ENCODE peak calls at places on chromosomes 11 and 22, in eight cellular contexts. D, W, V, J, X, G, B and H are unnamed samples.

GRCh38 chr11:27754035-27755017 is 54.1 kb upstream of the BDNF start:
- DNase-seq in X (no peak), W (peak), D (no peak), B (peak), V (no peak), G (no peak), J (no peak), H (no peak)

GRCh38 chr22:31829505-31829904 is 75.7 kb downstream of the DEPDC5 start:
- DNase-seq in B (peak), W (peak), J (no peak), D (no peak), V (peak), X (no peak), G (no peak), H (peak)

GRCh38 chr11:109196016-109196415 is 226.0 kb upstream of the C11orf87 start:
- DNase-seq in X (no peak), B (peak), G (no peak), J (no peak), W (no peak), D (no peak), V (no peak), H (no peak)

GRCh38 chr22:37911273-37911672 is 5.2 kb downstream of the MICALL1 start:
- DNase-seq in W (no peak), X (no peak), J (no peak), B (no peak), D (no peak), G (no peak), V (no peak), H (no peak)

GRCh38 chr11:223026-223789 is 12.9 kb downstream of the SIRT3 start:
- DNase-seq in D (no peak), X (no peak), G (peak), V (no peak), W (no peak), J (no peak), B (no peak), H (no peak)

GRCh38 chr22:23467721-23468294 is 112.3 kb downstream of the IGLL1 start:
- DNase-seq in W (no peak), G (no peak), J (no peak), X (no peak), D (no peak), V (no peak), B (no peak), H (no peak)

GRCh38 chr11:69918938-69919650 is 99.9 kb upstream of the FGF3 start:
- DNase-seq in X (peak), J (peak), D (peak), G (peak), V (peak), B (peak), W (no peak), H (peak)

GRCh38 chr11:70122490-70123198 is 44.5 kb downstream of the ANO1 start:
- DNase-seq in G (no peak), W (no peak), B (no peak), D (no peak), X (no peak), V (no peak), J (no peak), H (no peak)

GRCh38 chr11:106399075-106399500 is 321.6 kb downstream of the AASDHPPT start:
- DNase-seq in G (peak), B (peak), D (no peak), V (peak), W (peak), J (no peak), X (no peak), H (no peak)

GRCh38 chr22:40400173-40400572 is 29.8 kb downstream of the SGSM3 start:
- DNase-seq in D (no peak), V (no peak), J (no peak), W (no peak), G (no peak), X (peak), B (no peak), H (no peak)

GRCh38 chr11:33687733-33688479 is 12.7 kb downstream of the C11orf91 start:
- DNase-seq in D (no peak), J (peak), X (no peak), B (peak), G (no peak), V (peak), W (no peak), H (peak)

GRCh38 chr11:75365711-75366181 is 14.3 kb upstream of the ARRB1 start:
- DNase-seq in W (no peak), V (no peak), B (peak), X (no peak), J (no peak), D (no peak), G (no peak), H (no peak)

GRCh38 chr11:61297341-61297740 is 2.2 kb upstream of the VWCE start:
- DNase-seq in W (no peak), V (no peak), D (no peak), B (peak), X (peak), J (no peak), G (no peak), H (no peak)

GRCh38 chr11:101840720-101841119 is 74.1 kb upstream of the CEP126 start:
- DNase-seq in V (no peak), J (no peak), B (no peak), X (no peak), G (no peak), D (no peak), W (no peak), H (no peak)

GRCh38 chr22:46003271-46004091 is 26.5 kb upstream of the WNT7B start:
- DNase-seq in V (no peak), G (peak), B (no peak), J (no peak), D (no peak), X (peak), W (no peak), H (no peak)

GRCh38 chr11:11416502-11416901 is 63.5 kb upstream of the CSNK2A3 start:
- DNase-seq in B (peak), W (no peak), V (no peak), G (no peak), J (no peak), X (no peak), D (no peak), H (no peak)

GRCh38 chr11:46666516-46666915 is 33.9 kb downstream of the ARHGAP1 start:
- DNase-seq in W (no peak), D (no peak), B (no peak), G (peak), X (no peak), J (no peak), V (no peak), H (no peak)

GRCh38 chr11:112392860-112393259 is 132.2 kb upstream of the PLET1 start:
- DNase-seq in D (no peak), V (no peak), B (no peak), W (no peak), G (no peak), J (no peak), X (no peak), H (no peak)

GRCh38 chr11:126943319-126943718 is 57.3 kb downstream of the KIRREL3 start:
- DNase-seq in X (no peak), V (no peak), J (no peak), B (no peak), G (no peak), W (no peak), D (no peak), H (no peak)

GRCh38 chr11:76392889-76393288 is 11.8 kb downstream of the GVQW3 start:
- DNase-seq in W (no peak), B (no peak), G (no peak), X (no peak), D (no peak), J (no peak), V (no peak), H (no peak)

GRCh38 chr11:92226331-92227232 is 2.0 kb downstream of the FAT3 start:
- DNase-seq in W (no peak), D (no peak), X (no peak), G (peak), J (peak), V (peak), B (peak), H (peak)

GRCh38 chr11:65641233-65642013 is 3.5 kb downstream of the SIPA1 start:
- DNase-seq in B (no peak), J (no peak), W (no peak), D (no peak), V (no peak), X (peak), G (no peak), H (no peak)
- TF ChIP-seq CTCF in B (no peak), J (no peak), W (no peak), D (no peak), V (no peak), X (no peak), G (no peak), H (no peak)

DNA sequence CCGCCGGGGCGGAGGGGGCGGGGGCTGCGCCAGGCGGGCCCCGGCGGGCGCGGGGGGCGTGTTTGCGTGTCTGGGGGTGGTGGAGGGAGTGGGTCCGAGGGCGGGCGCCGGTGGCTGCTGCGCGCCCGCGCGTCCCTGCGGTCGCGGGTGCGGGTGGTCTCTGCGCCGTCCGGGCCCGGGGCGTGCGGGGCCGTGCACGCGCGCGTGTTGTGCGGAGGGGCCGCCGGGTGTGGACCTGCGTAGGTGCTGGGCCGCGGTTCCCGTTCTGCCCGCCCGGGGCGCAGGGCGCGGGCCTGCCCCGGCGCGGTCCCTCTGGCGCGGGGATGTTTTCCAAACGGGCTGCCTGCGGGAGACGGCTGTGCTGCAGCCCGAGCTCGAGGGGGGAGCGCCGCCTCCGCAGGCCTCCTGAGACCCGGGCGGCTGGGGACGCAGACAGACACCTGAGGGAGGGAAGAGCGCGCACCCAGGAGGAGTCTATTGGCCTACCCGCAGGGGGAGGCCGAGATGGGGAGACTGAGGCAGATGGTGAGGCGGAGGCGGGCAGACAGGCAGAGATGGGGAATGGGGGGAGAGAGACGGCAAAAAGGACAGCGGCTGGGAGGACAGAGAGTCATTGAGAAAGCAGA is 442 bp downstream of the PELI3 start:
- DNase-seq in J (no peak), X (no peak), W (no peak), V (peak), D (peak), B (peak), G (no peak), H (peak)
- TF ChIP-seq CTCF in J (peak), X (peak), W (peak), V (peak), D (no peak), B (peak), G (peak), H (peak)

GRCh38 chr11:43576834-43577521 is 103.6 kb upstream of the HSD17B12 start:
- DNase-seq in X (no peak), B (peak), V (peak), W (no peak), J (peak), G (no peak), D (no peak), H (peak)
- TF ChIP-seq CTCF in X (no peak), B (peak), V (peak), W (peak), J (peak), G (peak), D (no peak), H (no peak)

DNA sequence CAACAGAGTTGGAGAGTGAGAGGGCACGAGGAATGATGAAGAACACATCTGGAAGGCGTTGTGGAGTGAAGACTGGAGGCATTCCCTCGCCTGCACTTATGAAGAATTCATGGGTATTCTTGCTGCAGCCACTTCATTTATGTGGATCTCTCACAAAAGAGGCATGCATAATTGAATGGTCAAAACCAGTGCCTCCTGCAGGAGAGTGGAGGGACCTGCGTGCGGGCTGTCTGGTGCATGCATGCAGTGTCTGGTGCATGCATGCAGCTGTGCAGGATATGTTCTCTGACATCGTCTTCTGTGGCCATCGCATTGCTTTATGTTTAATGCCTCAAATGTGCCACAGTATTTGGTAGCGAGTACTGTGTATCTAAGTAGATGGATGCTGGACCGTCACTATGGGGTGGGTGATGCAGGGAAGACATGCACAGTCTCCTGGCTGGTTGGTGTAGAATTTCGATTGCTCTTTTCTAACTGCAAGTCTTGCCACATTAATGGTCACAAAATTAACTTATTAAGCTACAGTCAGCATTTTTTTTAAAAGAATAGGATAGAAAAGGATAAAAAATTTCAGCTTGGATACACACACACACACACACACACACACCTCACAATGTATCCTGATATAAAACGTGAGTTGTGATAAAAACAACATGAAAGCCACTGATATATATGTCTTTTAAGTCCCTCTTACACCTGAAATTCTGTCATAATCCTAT is 20.9 kb upstream of the NTM start:
- DNase-seq in B (no peak), X (no peak), J (no peak), D (no peak), W (no peak), V (no peak), G (no peak), H (no peak)
- TF ChIP-seq CTCF in B (no peak), X (no peak), J (no peak), D (no peak), W (no peak), V (no peak), G (no peak), H (no peak)

GRCh38 chr11:130549393-130549999 is 101.1 kb downstream of the ADAMTS15 start:
- DNase-seq in V (no peak), W (no peak), D (no peak), G (no peak), B (no peak), X (no peak), J (no peak), H (no peak)
- TF ChIP-seq CTCF in V (no peak), W (no peak), D (no peak), G (no peak), B (no peak), X (no peak), J (no peak), H (no peak)

GRCh38 chr11:65391007-65391406 is 4.6 kb downstream of the FRMD8 start:
- DNase-seq in B (peak), G (no peak), W (no peak), V (no peak), X (no peak), D (no peak), J (peak), H (no peak)
- TF ChIP-seq CTCF in B (peak), G (no peak), W (peak), V (no peak), X (no peak), D (no peak), J (no peak), H (no peak)

DNA sequence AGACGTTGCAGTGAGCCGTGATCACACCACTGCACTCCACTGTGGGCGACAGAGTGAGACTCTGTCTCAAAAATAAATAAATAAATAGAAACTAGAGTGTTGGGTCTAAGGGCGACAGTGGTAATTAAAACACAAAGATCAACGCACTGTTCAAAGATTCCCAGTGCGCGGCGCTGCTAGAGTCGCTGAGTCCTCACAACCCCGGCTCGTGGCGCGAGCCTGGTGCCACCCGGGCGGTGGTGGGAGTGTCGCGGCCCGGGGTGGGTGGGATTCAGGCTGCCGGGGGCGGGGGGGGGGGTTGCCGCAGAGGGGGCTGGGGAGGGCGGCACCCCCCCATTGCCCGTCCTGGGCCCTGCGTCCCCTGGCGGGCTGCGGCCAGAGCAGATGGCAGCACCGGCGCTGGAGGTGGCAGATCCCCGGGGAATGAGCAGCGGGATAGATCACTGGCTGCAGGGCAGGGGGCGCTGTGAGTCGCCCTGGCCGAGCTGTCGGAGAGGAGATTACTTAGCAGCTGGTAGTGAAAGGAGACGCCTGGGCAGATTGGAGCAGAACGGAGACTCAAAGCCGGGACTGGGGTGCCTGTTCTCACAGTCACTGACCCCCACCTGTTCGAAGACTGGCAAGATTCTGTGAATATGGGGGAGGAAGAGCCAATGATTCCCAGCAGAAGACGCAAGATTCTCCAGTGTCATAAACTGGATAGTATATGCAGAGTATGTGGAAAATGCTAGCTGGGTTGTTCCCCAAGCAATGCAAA is 30.2 kb upstream of the APOBEC3A start:
- DNase-seq in W (no peak), V (peak), J (peak), X (peak), B (peak), D (peak), G (peak), H (peak)
- TF ChIP-seq CTCF in W (peak), V (peak), J (peak), X (peak), B (peak), D (peak), G (peak), H (peak)